ENCODE peak calls at places on chromosomes 4 and X, in ten cellular contexts. O is stimulated activated CD4-positive, alpha-beta T cell treated with anti-CD3 and anti-CD28 coated beads, Interleukin-2, amount 100 ng/mL, for 48 hours; G is amygdala; C is GM23248; M is activated CD8-positive, alpha-beta T cell treated with anti-CD3 and anti-CD28 coated beads, Interleukin-2, amount 10 ng/mL, durations not matched to agents 7 days and 5 days; X is activated CD8-positive, alpha-beta memory T cell treated with anti-CD3 and anti-CD28 coated beads, Interleukin-2, amount 10 ng/mL, durations not matched to agents 7 days and 5 days; H is immature natural killer cell; Q is nucleus accumbens; P is activated naive CD4-positive, alpha-beta T cell; E is skeletal muscle cell. V is an unnamed sample.

GRCh38 chrX:40371376-40371775 is 209.4 kb upstream of the ATP6AP2 start:
- DNase-seq in M (no peak), C (no peak), G (no peak), Q (no peak), O (no peak), X (no peak), E (no peak), H (no peak), P (no peak), V (no peak)

GRCh38 chrX:8868906-8869305 is 67.7 kb upstream of the FAM9A start:
- DNase-seq in Q (no peak), P (no peak), O (no peak), H (no peak), X (no peak), E (no peak), M (no peak), C (peak; percentile 67), G (no peak), V (no peak)

GRCh38 chr4:28443786-28444412 is 1583.3 kb downstream of the STIM2 start:
- DNase-seq in H (no peak), O (no peak), M (no peak), C (peak; percentile 36), Q (peak; percentile 29), P (no peak), G (no peak), X (no peak), E (no peak), V (no peak)

GRCh38 chr4:164529058-164529457 is 224.9 kb upstream of the SMIM31 start:
- DNase-seq in C (no peak), G (no peak), O (no peak), E (no peak), H (no peak), X (no peak), M (no peak), P (no peak), Q (no peak), V (no peak)

GRCh38 chr4:65416875-65417274 is 253.4 kb downstream of the EPHA5 start:
- DNase-seq in C (no peak), P (no peak), X (no peak), H (no peak), G (no peak), Q (peak; percentile 12), E (peak; percentile 11), O (no peak), M (no peak), V (no peak)

GRCh38 chr4:15894393-15894792 is 44.1 kb downstream of the FGFBP1 start:
- DNase-seq in C (peak; percentile 22), Q (no peak), O (no peak), P (no peak), X (no peak), M (no peak), G (no peak), H (no peak), E (no peak), V (no peak)

GRCh38 chr4:81621490-81621889 is 149.8 kb upstream of the RASGEF1B start:
- DNase-seq in E (no peak), O (no peak), X (no peak), Q (no peak), M (no peak), H (no peak), P (no peak), C (no peak), G (no peak), V (no peak)

GRCh38 chrX:38112566-38112965 is 106.2 kb downstream of the SYTL5 start:
- DNase-seq in E (no peak), O (no peak), G (no peak), M (no peak), Q (no peak), P (no peak), X (no peak), H (no peak), C (no peak), V (no peak)

GRCh38 chr4:119526786-119527550 is 101.6 kb downstream of the PDE5A start:
- DNase-seq in P (no peak), Q (no peak), X (no peak), C (peak; percentile 19), O (no peak), H (no peak), M (no peak), G (no peak), E (no peak), V (no peak)

GRCh38 chr4:5824635-5825034 is 68.3 kb downstream of the CRMP1 start:
- DNase-seq in C (peak; percentile 65), X (no peak), Q (no peak), M (no peak), G (no peak), O (no peak), E (no peak), P (no peak), H (no peak), V (peak; percentile 20)

GRCh38 chrX:52420824-52421443 is 52.1 kb downstream of the XAGE2 start:
- DNase-seq in H (no peak), E (peak; percentile 39), P (no peak), X (no peak), O (no peak), G (no peak), M (no peak), C (peak; percentile 70), Q (no peak), V (no peak)

GRCh38 chr4:38002451-38003071 is 42.4 kb downstream of the PTTG2 start:
- DNase-seq in X (no peak), E (no peak), G (no peak), C (peak; percentile 2), H (no peak), M (no peak), Q (no peak), P (no peak), O (no peak), V (no peak)

GRCh38 chrX:138034136-138034535 is 468.2 kb downstream of the ZIC3 start:
- DNase-seq in X (no peak), C (no peak), M (no peak), G (no peak), H (no peak), P (no peak), E (no peak), O (no peak), Q (no peak), V (no peak)

GRCh38 chrX:106608016-106608415 is 3.8 kb upstream of the RADX start:
- DNase-seq in O (no peak), G (no peak), X (no peak), P (no peak), M (no peak), E (no peak), Q (no peak), H (no peak), C (no peak), V (no peak)

GRCh38 chr4:6688879-6689505 is 4.7 kb upstream of the S100P start:
- DNase-seq in M (peak; percentile 92), H (peak; percentile 81), P (peak; percentile 50), E (peak; percentile 87), G (no peak), Q (peak; percentile 6), X (peak; percentile 96), C (peak; percentile 94), O (peak; percentile 61), V (no peak)

GRCh38 chr4:6362896-6363295 is 93.2 kb downstream of the WFS1 start:
- DNase-seq in O (peak; percentile 16), C (peak; percentile 49), X (peak; percentile 54), G (no peak), Q (no peak), P (no peak), E (no peak), H (peak; percentile 5), M (peak; percentile 60), V (peak; percentile 71)

GRCh38 chr4:83282049-83282535 is 2.5 kb downstream of the COQ2 start:
- DNase-seq in E (peak; percentile 14), G (no peak), P (peak; percentile 5), H (peak; percentile 59), C (peak; percentile 63), Q (peak; percentile 5), O (peak; percentile 64), X (peak; percentile 69), M (peak; percentile 84), V (peak; percentile 51)

GRCh38 chr4:66266035-66266434 is 595.7 kb upstream of the EPHA5 start:
- DNase-seq in Q (no peak), C (no peak), M (no peak), P (no peak), O (no peak), G (no peak), X (no peak), E (no peak), H (no peak), V (no peak)

GRCh38 chr4:16843831-16844508 is 54.5 kb downstream of the LDB2 start:
- DNase-seq in H (no peak), X (no peak), C (peak; percentile 92), O (no peak), Q (no peak), E (peak; percentile 61), P (no peak), M (no peak), G (no peak), V (no peak)

GRCh38 chr4:135382280-135382679 is 1180.7 kb upstream of the PABPC4L start:
- DNase-seq in Q (no peak), C (no peak), G (no peak), X (no peak), E (no peak), O (no peak), M (no peak), H (no peak), P (no peak), V (no peak)

GRCh38 chrX:123665197-123665596 is 67.7 kb downstream of the THOC2 start:
- DNase-seq in X (no peak), H (no peak), E (peak; percentile 48), C (peak; percentile 1), O (no peak), M (no peak), G (no peak), Q (no peak), P (no peak), V (no peak)

GRCh38 chrX:41313419-41313818 is 20.5 kb upstream of the DDX3X start:
- DNase-seq in G (no peak), X (no peak), C (peak; percentile 83), E (no peak), O (no peak), M (no peak), P (no peak), Q (no peak), H (no peak), V (no peak)

GRCh38 chr4:7557447-7557846 is 122.7 kb upstream of the PSAPL1 start:
- DNase-seq in E (peak; percentile 25), Q (no peak), P (no peak), O (no peak), X (no peak), C (peak; percentile 90), M (no peak), G (no peak), H (no peak), V (no peak)

GRCh38 chrX:135985123-135985973 is at the start of gene SLC9A6:
- DNase-seq in G (peak; percentile 22), P (peak; percentile 63), X (peak; percentile 75), H (peak; percentile 66), Q (peak; percentile 61), E (no peak), M (peak; percentile 70), C (peak; percentile 73), O (peak; percentile 62), V (peak; percentile 58)

GRCh38 chr4:124018383-124019317 is 622.1 kb downstream of the SPRY1 start:
- DNase-seq in X (peak; percentile 42), E (no peak), C (peak; percentile 59), M (peak; percentile 20), H (no peak), Q (no peak), P (no peak), O (no peak), G (no peak), V (no peak)

GRCh38 chr4:53489279-53489889 is 101.9 kb downstream of the LNX1 start:
- DNase-seq in O (no peak), M (no peak), H (no peak), C (peak; percentile 82), X (no peak), E (no peak), Q (no peak), P (no peak), G (no peak), V (no peak)